ENCODE peak calls at places on chromosomes 12 and 14, in four cellular contexts. Y, R, E and A are unnamed samples.
A peak's percentile ranks its signal among the peaks of the same experiment; 100 is the strongest.

GRCh38 chr12:88844426-88844825 is 264.2 kb upstream of the KITLG start:
- DNase-seq in Y (no peak), R (no peak), E (no peak), A (no peak)

GRCh38 chr12:46832084-46832704 is 6.4 kb upstream of the SLC38A4 start:
- DNase-seq in E (no peak), R (no peak), Y (no peak), A (no peak)

GRCh38 chr12:9736931-9737705 is 4.2 kb upstream of the CLECL1 start:
- DNase-seq in E (no peak), R (no peak), Y (no peak), A (no peak)

GRCh38 chr14:101233016-101233355 is 328.3 kb upstream of the DIO3 start:
- DNase-seq in E (peak; percentile 4), Y (peak; percentile 60), R (no peak), A (no peak)

GRCh38 chr14:81953419-81953818 is 419.8 kb upstream of the SEL1L start:
- DNase-seq in R (no peak), E (no peak), Y (no peak), A (no peak)

GRCh38 chr12:1688086-1688710 is 2.7 kb upstream of the ADIPOR2 start:
- DNase-seq in Y (no peak), R (no peak), E (no peak), A (no peak)

GRCh38 chr14:55762595-55763232 is 182.7 kb downstream of the KTN1 start:
- DNase-seq in Y (no peak), R (no peak), E (no peak), A (no peak)

GRCh38 chr14:103630364-103631108 is 1.5 kb downstream of the KLC1 start:
- DNase-seq in Y (no peak), R (no peak), E (no peak), A (no peak)

GRCh38 chr12:11749943-11750690 is 100.6 kb downstream of the ETV6 start:
- DNase-seq in Y (no peak), R (no peak), E (no peak), A (no peak)

GRCh38 chr12:1841606-1842182 is 21.3 kb downstream of the LRTM2 start:
- DNase-seq in R (peak; percentile 40), E (no peak), Y (peak; percentile 20), A (no peak)

GRCh38 chr12:110661337-110661972 is 27.5 kb downstream of the HVCN1 start:
- DNase-seq in Y (peak; percentile 71), R (peak; percentile 73), E (no peak), A (no peak)

GRCh38 chr12:108004368-108004767 is 124.7 kb upstream of the WSCD2 start:
- DNase-seq in Y (no peak), E (no peak), R (no peak), A (peak; percentile 4)

GRCh38 chr14:103126873-103127304 is 3.6 kb downstream of the TNFAIP2 start:
- DNase-seq in R (peak; percentile 87), E (peak; percentile 90), Y (no peak), A (no peak)

GRCh38 chr14:83071888-83072501 is 1538.3 kb upstream of the SEL1L start:
- DNase-seq in R (no peak), Y (no peak), E (no peak), A (peak; percentile 46)

GRCh38 chr14:89549381-89550102 is 132.5 kb upstream of the FOXN3 start:
- DNase-seq in R (no peak), E (no peak), Y (no peak), A (no peak)

GRCh38 chr14:35993512-35993960 is 167.4 kb downstream of the BRMS1L start:
- DNase-seq in R (no peak), E (no peak), Y (no peak), A (no peak)

GRCh38 chr14:52563120-52563519 is 10.5 kb downstream of the GPR137C start:
- DNase-seq in Y (no peak), R (no peak), E (no peak), A (peak; percentile 53)

GRCh38 chr12:90174198-90174510 is 465.5 kb upstream of the ATP2B1 start:
- DNase-seq in Y (no peak), R (no peak), E (no peak), A (no peak)

GRCh38 chr12:121107681-121108080 is 25.0 kb upstream of the P2RX7 start:
- DNase-seq in E (no peak), Y (no peak), R (no peak), A (no peak)

GRCh38 chr14:100981808-100982207 is 78.3 kb upstream of the RTL1 start:
- DNase-seq in R (no peak), Y (no peak), E (no peak), A (no peak)

GRCh38 chr12:53424626-53425514 is 1.2 kb downstream of the AMHR2 start:
- DNase-seq in R (no peak), E (peak; percentile 76), Y (no peak), A (no peak)

GRCh38 chr12:113075137-113075683 is 18.7 kb downstream of the DTX1 start:
- DNase-seq in R (no peak), Y (no peak), E (no peak), A (no peak)

GRCh38 chr14:24858052-24858451 is 191.9 kb downstream of the STXBP6 start:
- DNase-seq in E (no peak), Y (no peak), R (no peak), A (no peak)

GRCh38 chr12:121110211-121110940 is 22.3 kb upstream of the P2RX7 start:
- DNase-seq in E (peak; percentile 67), R (no peak), Y (no peak), A (peak; percentile 49)

GRCh38 chr14:21039059-21039422 is 3.1 kb upstream of the RNASE7 start:
- DNase-seq in Y (peak; percentile 91), E (peak; percentile 96), R (peak; percentile 75), A (no peak)

GRCh38 chr12:129064201-129064881 is 211.1 kb downstream of the GLT1D1 start:
- DNase-seq in Y (no peak), R (no peak), E (no peak), A (no peak)

GRCh38 chr12:56644654-56645053 is 1.1 kb downstream of the ATP5F1B start:
- DNase-seq in Y (no peak), R (no peak), E (no peak), A (no peak)
- H3K27ac ChIP-seq in Y (peak overlapping the region; percentile 91), R (peak overlapping the region; percentile 97), E (peak overlapping the region; percentile 93), A (peak overlapping the region; percentile 82)

GRCh38 chr12:100491104-100491503 is 17.4 kb downstream of the NR1H4 start:
- DNase-seq in R (no peak), E (no peak), Y (no peak), A (no peak)
- TF ChIP-seq CTCF in R (no peak), E (no peak), Y (no peak), A (no peak)

DNA sequence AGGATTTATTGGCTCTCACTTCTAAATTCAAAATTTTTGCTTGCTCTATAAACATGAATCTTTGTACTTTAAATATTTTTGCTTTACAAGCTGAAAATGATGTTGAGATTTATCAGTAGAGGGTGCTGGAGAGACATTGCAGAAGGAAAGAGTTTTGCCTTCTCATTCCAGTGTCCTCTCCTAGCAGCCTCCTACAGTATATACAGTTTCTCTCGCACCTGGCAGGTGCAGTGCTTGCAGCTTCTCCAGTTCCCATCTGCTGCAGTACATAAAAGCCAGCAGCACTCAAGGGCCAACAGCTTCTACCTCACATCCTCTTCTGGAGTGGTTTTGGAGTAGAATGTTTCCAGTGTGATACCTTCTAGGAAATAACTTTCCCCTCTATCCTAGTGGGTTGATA is 601.8 kb upstream of the ATXN7L3B start:
- DNase-seq in Y (no peak), E (no peak), R (no peak), A (no peak)
- H3K27ac ChIP-seq in Y (no peak overlapping the region), E (no peak overlapping the region), R (no peak overlapping the region), A (no peak overlapping the region)

DNA sequence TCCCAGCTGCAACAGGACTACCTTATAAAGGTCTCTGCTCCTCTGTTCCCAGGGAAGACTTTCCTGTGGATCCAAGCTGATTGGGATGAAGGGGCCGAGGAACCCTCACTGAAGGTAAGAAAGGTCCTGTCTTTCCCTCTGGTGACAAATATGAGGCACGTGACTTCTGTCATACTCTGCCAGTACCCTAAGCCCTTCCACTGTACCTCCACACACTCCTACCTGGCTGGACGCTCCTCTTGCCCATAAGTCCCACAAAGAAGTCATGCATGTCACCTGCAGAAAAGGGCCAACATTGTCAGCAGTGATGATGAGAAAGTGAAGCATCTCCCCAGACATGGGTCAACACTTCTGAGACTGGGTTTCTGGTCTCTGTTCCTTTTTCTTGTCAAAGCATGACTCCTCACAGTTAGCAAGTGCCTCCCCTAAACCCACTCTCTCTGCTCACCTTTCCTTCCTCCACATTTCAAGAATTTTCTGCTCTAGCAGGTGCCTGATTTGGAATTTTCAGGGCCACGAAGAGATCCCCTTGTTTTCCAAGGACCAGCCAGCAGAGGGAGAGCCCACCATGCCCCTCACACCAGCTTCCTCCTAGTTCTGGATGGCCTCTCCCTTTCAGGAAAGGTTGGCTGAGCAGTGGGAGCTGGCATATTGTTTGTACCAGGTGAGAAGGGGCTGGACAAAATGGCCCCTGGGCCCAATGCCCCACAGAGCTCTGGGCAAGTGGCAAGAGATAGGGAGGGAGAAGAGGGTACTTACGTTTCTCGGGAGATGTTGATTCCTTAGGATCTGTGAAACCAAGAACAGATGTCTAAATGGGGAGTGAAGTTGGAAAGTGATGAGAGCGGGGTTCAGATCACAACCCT is 3.5 kb downstream of the TAC3 start:
- DNase-seq in E (no peak), R (no peak), Y (no peak), A (no peak)
- TF ChIP-seq CTCF in E (no peak), R (no peak), Y (no peak), A (peak; percentile 11)

GRCh38 chr12:4810219-4810671 is 90.0 kb downstream of the GALNT8 start:
- DNase-seq in E (no peak), Y (no peak), R (no peak), A (no peak)

GRCh38 chr12:4812621-4813327 is 92.6 kb downstream of the GALNT8 start:
- DNase-seq in R (no peak), Y (no peak), E (no peak), A (no peak)

GRCh38 chr12:4816776-4817530 is 92.8 kb upstream of the KCNA1 start:
- DNase-seq in Y (no peak), R (no peak), E (no peak), A (no peak)

GRCh38 chr12:4814485-4814884 is 94.3 kb downstream of the GALNT8 start:
- DNase-seq in E (no peak), R (no peak), Y (no peak), A (no peak)

GRCh38 chr12:4813741-4814140 is 93.5 kb downstream of the GALNT8 start:
- DNase-seq in R (no peak), E (no peak), Y (no peak), A (peak; percentile 48)
- H3K27ac ChIP-seq in R (no peak overlapping the region), E (no peak overlapping the region), Y (no peak overlapping the region), A (no peak overlapping the region)

GRCh38 chr12:78096909-78097597 is 266.4 kb downstream of the NAV3 start:
- DNase-seq in Y (no peak), R (no peak), E (no peak), A (no peak)
- TF ChIP-seq CTCF in Y (no peak), R (no peak), E (no peak), A (no peak)

DNA sequence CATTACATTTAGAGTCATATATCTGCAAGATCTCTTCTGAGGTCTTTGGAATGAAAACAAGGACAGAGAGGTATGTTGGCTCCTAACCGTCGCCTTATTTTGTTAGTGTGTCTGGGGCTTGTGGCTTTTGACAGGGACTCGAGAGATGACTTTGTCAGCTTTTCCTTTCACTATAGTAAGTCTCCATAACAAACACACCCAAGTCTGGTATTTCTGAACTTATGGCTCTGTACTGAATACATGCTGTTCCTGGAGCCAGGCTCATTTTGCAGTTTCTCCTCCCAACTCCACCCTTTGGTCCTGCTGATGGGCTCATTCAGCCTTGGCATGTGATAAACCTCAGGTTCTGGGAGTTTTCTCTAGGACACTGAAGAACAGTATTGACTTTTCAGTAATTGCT is 27.7 kb upstream of the TMED10 start:
- DNase-seq in E (no peak), Y (no peak), R (no peak), A (peak; percentile 36)
- H3K27ac ChIP-seq in E (no peak overlapping the region), Y (no peak overlapping the region), R (no peak overlapping the region), A (no peak overlapping the region)

GRCh38 chr12:15049456-15050153 is 76.8 kb downstream of the PDE6H start:
- DNase-seq in Y (no peak), R (no peak), E (no peak), A (no peak)
- TF ChIP-seq CTCF in Y (no peak), R (no peak), E (no peak), A (no peak)